ENCODE peak calls at places on chromosomes 2 and 18, in six cellular contexts. D is stomach, X is esophagus squamous epithelium, H is IMR-90, B is fibroblast of lung, V is OCI-LY7. M is an unnamed sample. For H3K4me1, the result is how much of the 10 kb centered on the place peaks cover.

GRCh38 chr18:40109251-40110049 is 1845.6 kb upstream of the PIK3C3 start:
- DNase-seq in V (no peak), B (no peak), H (no peak), X (no peak), D (no peak), M (no peak)

GRCh38 chr18:627211-627610 is 30.2 kb upstream of the TYMS start:
- DNase-seq in H (peak), V (no peak), D (no peak), B (peak), X (no peak), M (no peak)

GRCh38 chr2:121211689-121212151 is 73.3 kb downstream of the TFCP2L1 start:
- DNase-seq in H (no peak), V (no peak), X (no peak), D (no peak), B (no peak), M (peak)

GRCh38 chr18:73614812-73615211 is 532.8 kb downstream of the FBXO15 start:
- DNase-seq in X (no peak), D (no peak), B (peak), H (peak), V (no peak), M (no peak)

GRCh38 chr2:193963472-193964119 is 1693.4 kb upstream of the SLC39A10 start:
- DNase-seq in V (peak), D (no peak), X (no peak), H (no peak), B (peak), M (no peak)

GRCh38 chr2:217017788-217018187 is 157.9 kb upstream of the TNP1 start:
- DNase-seq in V (no peak), X (no peak), D (no peak), H (no peak), B (no peak), M (no peak)

GRCh38 chr2:203492965-203493364 is 42.1 kb downstream of the RAPH1 start:
- DNase-seq in B (no peak), V (no peak), D (no peak), H (peak), X (no peak), M (no peak)

GRCh38 chr18:54684786-54685185 is 93.7 kb downstream of the DYNAP start:
- DNase-seq in D (no peak), B (no peak), H (no peak), X (no peak), V (no peak), M (peak)

GRCh38 chr18:39360072-39360471 is 1794.5 kb upstream of the CELF4 start:
- DNase-seq in V (no peak), H (no peak), D (no peak), X (no peak), B (no peak), M (no peak)

GRCh38 chr2:223811757-223812156 is 25.6 kb downstream of the AP1S3 start:
- DNase-seq in H (peak), V (no peak), B (peak), D (no peak), X (no peak), M (no peak)

GRCh38 chr2:29606105-29606871 is 315.1 kb downstream of the ALK start:
- DNase-seq in B (peak), D (no peak), H (peak), X (no peak), V (no peak), M (no peak)

GRCh38 chr2:104033399-104033798 is 820.5 kb upstream of the POU3F3 start:
- DNase-seq in D (no peak), V (peak), X (no peak), B (no peak), H (no peak), M (no peak)

GRCh38 chr2:30217644-30218361 is 13.5 kb upstream of the LBH start:
- DNase-seq in D (peak), X (no peak), V (no peak), B (no peak), H (no peak), M (peak)

GRCh38 chr2:128613876-128614275 is 295.2 kb upstream of the HS6ST1 start:
- DNase-seq in V (no peak), B (no peak), X (no peak), H (no peak), D (no peak), M (peak)

GRCh38 chr2:145595296-145595695 is 1075.4 kb upstream of the ZEB2 start:
- DNase-seq in H (no peak), V (no peak), D (no peak), X (no peak), B (no peak), M (no peak)

GRCh38 chr2:108869542-108869941 is 83.0 kb downstream of the CCDC138 start:
- DNase-seq in H (no peak), V (no peak), D (no peak), X (no peak), B (no peak), M (no peak)

GRCh38 chr2:169571571-169571970 is 2.1 kb downstream of the FASTKD1 start:
- DNase-seq in X (no peak), H (no peak), V (no peak), B (no peak), D (no peak), M (no peak)

GRCh38 chr18:13597068-13597467 is 129.3 kb downstream of the FAM210A start:
- DNase-seq in D (no peak), V (peak), B (peak), H (no peak), X (no peak), M (no peak)

GRCh38 chr2:206241767-206242166 is 32.7 kb upstream of the ZDBF2 start:
- DNase-seq in H (no peak), B (no peak), X (no peak), V (no peak), D (no peak), M (no peak)

GRCh38 chr2:59427980-59428379 is 1125.5 kb downstream of the BCL11A start:
- DNase-seq in H (no peak), B (no peak), D (no peak), V (no peak), X (no peak), M (no peak)

GRCh38 chr2:237073552-237073951 is 12.1 kb upstream of the COPS8 start:
- DNase-seq in B (peak), V (no peak), D (no peak), X (no peak), H (peak), M (no peak)

GRCh38 chr2:176163655-176164021 is 6.5 kb downstream of the HOXD3 start:
- DNase-seq in D (no peak), H (no peak), B (no peak), X (no peak), V (no peak), M (no peak)

GRCh38 chr2:233480490-233481202 is 85.9 kb downstream of the USP40 start:
- DNase-seq in H (no peak), D (peak), B (peak), V (peak), X (no peak), M (peak)
- TF ChIP-seq CTCF in H (no peak), D (no peak), B (no peak), V (peak), X (peak), M (peak)

GRCh38 chr2:241378816-241379215 is 22.7 kb downstream of the FARP2 start:
- DNase-seq in D (no peak), V (no peak), X (no peak), B (no peak), H (peak), M (no peak)

GRCh38 chr2:241376808-241377207 is 20.7 kb downstream of the FARP2 start:
- DNase-seq in B (no peak), X (no peak), H (no peak), V (no peak), D (no peak), M (no peak)

GRCh38 chr2:241375300-241375699 is 19.2 kb downstream of the FARP2 start:
- DNase-seq in X (no peak), B (no peak), H (no peak), V (no peak), D (no peak), M (no peak)

GRCh38 chr2:241381872-241382271 is 25.8 kb downstream of the FARP2 start:
- DNase-seq in V (no peak), D (no peak), X (no peak), B (no peak), H (no peak), M (no peak)

DNA sequence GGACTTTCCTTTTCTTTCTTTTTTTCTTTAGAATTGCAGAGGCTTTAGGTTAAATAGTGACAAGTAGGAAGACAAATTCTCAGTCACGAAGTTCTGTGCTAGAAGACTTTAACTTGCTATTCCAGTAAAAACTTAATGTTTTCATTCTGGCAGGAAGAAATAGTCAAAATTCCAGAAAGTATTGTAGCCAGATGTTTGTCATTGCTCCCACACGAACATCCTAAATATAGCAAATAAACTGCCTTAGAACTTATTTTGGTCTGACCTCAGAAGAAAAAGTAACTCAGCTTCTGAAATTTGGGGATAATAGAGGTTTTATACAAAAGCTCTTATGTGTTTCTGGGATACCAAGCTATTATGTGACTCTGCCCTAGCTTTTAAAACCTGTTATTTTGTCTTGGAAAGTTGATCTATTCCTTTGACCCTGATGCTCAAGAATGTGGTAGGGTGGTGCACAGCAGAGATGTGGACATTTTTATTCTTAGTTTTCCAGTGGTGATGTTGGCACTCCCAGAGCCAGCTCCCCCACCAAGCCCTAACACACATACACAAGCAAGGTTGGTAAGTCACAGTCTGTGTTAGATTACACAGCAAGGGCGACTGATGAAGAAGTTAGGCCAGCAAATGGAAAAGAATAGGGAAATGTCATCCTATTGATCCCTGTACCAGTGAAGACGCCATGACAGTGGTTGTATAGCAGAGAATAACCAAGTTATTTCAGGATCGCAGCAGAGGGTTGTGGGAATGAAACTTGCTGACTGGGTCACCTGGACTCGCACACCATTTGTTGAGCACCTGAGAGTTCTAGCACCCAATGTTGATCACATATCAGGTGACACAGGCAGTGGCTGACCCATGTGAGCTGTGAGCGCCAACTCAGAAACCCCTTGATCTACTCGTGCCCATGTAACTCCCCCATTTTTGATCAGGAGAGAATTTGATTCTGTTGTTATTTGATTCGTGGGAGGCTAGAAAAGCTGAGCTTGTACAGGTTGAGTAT is 23.7 kb downstream of the FARP2 start:
- DNase-seq in D (no peak), X (no peak), B (peak), H (peak), V (no peak), M (no peak)
- H3K27ac ChIP-seq in D (no peak), X (no peak), B (peak), H (peak), V (no peak), M (peak)

GRCh38 chr2:10304458-10305253 is 2.0 kb downstream of the HPCAL1 start:
- DNase-seq in X (no peak), V (no peak), B (no peak), H (no peak), D (no peak), M (no peak)

GRCh38 chr2:10305254-10305635 is 2.5 kb downstream of the HPCAL1 start:
- DNase-seq in D (no peak), B (peak), H (no peak), X (no peak), V (no peak), M (no peak)

GRCh38 chr2:10303174-10303633 is 500 bp downstream of the HPCAL1 start:
- DNase-seq in V (no peak), D (peak), X (no peak), B (peak), H (no peak), M (peak)

GRCh38 chr2:10302479-10303173 is at the start of gene HPCAL1:
- DNase-seq in H (peak), X (peak), V (peak), B (peak), D (peak), M (peak)

GRCh38 chr2:10303634-10304378 is 1.1 kb downstream of the HPCAL1 start:
- DNase-seq in H (peak), B (peak), D (peak), X (no peak), V (peak), M (peak)
- H3K4me1 ChIP-seq in H (under half), B (under half), D (under half), X (half or more), V (under half), M (half or more)

GRCh38 chr2:110816404-110817365 is 84.3 kb downstream of the ACOXL start:
- DNase-seq in V (peak), B (no peak), D (no peak), H (peak), X (no peak), M (no peak)

GRCh38 chr2:110820128-110820527 is 87.8 kb downstream of the ACOXL start:
- DNase-seq in H (no peak), V (peak), B (no peak), X (no peak), D (no peak), M (no peak)

GRCh38 chr2:110815938-110816337 is 83.6 kb downstream of the ACOXL start:
- DNase-seq in B (no peak), X (no peak), H (no peak), D (no peak), V (no peak), M (no peak)

GRCh38 chr2:110819711-110820110 is 87.3 kb downstream of the ACOXL start:
- DNase-seq in H (no peak), V (peak), X (no peak), D (no peak), B (no peak), M (no peak)

DNA sequence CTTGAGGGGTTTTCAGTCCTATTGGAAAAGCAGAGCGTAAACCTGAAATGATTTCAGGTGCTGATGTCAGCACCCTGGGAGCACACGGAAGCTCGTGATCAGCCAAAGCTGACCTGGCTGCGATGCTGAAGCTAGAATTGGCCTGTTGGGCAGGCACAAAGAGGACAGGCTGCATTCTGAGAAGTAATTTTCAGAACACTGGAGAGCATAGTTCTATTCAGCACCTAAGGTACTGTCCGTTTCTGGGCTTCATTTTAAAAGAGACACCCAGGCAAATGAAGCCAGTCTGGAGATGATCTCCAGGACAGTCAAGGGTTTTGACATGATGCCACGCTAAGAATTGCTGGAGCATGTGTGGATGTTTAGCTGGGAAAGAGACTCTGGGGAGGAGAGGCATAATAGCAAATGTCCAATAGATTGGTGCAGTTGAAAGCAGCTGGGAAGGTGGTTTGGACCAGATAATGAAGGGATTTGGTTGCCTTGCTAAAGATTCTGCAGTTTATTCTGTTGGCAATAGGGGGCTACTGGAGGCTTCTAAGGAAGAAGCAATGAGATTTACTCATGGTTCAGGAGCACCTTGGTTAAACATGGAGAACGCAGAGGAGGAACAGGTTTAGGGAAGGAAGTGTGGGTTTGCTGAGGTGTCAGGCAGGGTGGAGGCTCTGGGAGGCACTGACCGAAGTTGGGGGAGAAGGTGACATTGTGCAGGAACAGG is 86.6 kb downstream of the ACOXL start:
- DNase-seq in V (peak), B (no peak), H (no peak), X (no peak), D (no peak), M (no peak)
- TF ChIP-seq CTCF in V (peak), B (no peak), H (no peak), X (no peak), D (no peak), M (no peak)

GRCh38 chr2:219434718-219435525 is at the start of gene SPEG:
- DNase-seq in B (no peak), V (no peak), D (no peak), H (no peak), X (no peak), M (no peak)
- H3K27ac ChIP-seq in B (no peak), V (no peak), D (no peak), H (no peak), X (peak), M (no peak)

GRCh38 chr18:70289351-70290330 is 796 bp downstream of the SOCS6 start:
- DNase-seq in X (no peak), H (peak), D (peak), V (no peak), B (peak), M (peak)

GRCh38 chr18:70290482-70291294 is 1.8 kb downstream of the SOCS6 start:
- DNase-seq in B (no peak), H (no peak), V (no peak), X (no peak), D (no peak), M (no peak)

GRCh38 chr18:70288171-70288850 is 534 bp upstream of the SOCS6 start:
- DNase-seq in D (peak), B (peak), V (no peak), X (no peak), H (peak), M (peak)

GRCh38 chr18:70287731-70288130 is 1.1 kb upstream of the SOCS6 start:
- DNase-seq in H (no peak), V (no peak), B (no peak), X (no peak), D (no peak), M (no peak)

DNA sequence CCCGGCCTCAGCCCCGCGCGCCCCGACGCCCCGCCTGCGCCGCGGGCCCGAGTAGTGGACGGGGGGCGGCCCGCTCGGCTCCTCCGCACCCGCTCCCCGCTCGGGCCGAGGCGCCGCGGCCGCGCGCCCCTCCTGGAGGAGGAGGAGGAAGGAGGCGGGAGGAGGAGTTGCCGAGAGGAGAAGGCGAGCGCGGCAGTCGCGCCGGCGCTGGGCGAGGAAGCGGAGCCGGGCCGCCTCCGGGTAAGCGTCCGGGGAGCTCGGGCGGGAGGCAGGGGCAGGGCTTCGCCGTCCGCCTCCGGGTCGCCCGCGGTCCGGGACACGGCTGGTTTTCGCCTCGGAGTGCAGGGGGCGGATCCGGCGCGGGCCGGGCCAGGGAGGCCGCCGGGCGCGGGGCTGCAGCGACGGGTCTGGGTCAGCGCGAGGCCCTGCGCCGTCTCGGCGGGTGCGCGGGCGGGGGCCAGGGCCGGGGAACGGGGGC is at the start of gene SOCS6:
- DNase-seq in H (peak), V (no peak), X (peak), D (peak), B (peak), M (peak)
- H3K4me1 ChIP-seq in H (under half), V (under half), X (under half), D (under half), B (under half), M (under half)